ENCODE peak calls at places on chromosomes 7 and 10, in seven cellular contexts. N, B, A, F, O, W and Z are unnamed samples.

GRCh38 chr7:37424995-37425394 is 23.7 kb downstream of the ELMO1 start:
- DNase-seq in N (no peak), B (no peak), A (no peak), F (no peak), O (no peak), W (no peak), Z (no peak)

GRCh38 chr10:97263971-97264370 is 28.5 kb downstream of the ARHGAP19 start:
- DNase-seq in N (no peak), B (no peak), A (no peak), F (no peak), O (no peak), W (no peak), Z (no peak)

GRCh38 chr7:154698726-154699291 is 304.1 kb downstream of the PAXIP1 start:
- DNase-seq in N (no peak), B (no peak), A (no peak), F (no peak), O (no peak), W (no peak), Z (no peak)

GRCh38 chr10:4704034-4704545 is 121.9 kb upstream of the AKR1E2 start:
- DNase-seq in N (no peak), B (no peak), A (no peak), F (peak), O (no peak), W (peak), Z (peak)

GRCh38 chr10:32963102-32963501 is 5.1 kb upstream of the ITGB1 start:
- DNase-seq in N (no peak), B (no peak), A (no peak), F (peak), O (no peak), W (peak), Z (no peak)

GRCh38 chr7:55534262-55534915 is 37.9 kb downstream of the VOPP1 start:
- DNase-seq in N (no peak), B (no peak), A (peak), F (peak), O (no peak), W (peak), Z (no peak)

GRCh38 chr7:55130079-55130476 is 111.3 kb downstream of the EGFR start:
- DNase-seq in N (no peak), B (no peak), A (no peak), F (peak), O (no peak), W (peak), Z (no peak)

GRCh38 chr7:135441791-135442190 is 68.1 kb downstream of the CNOT4 start:
- DNase-seq in N (no peak), B (no peak), A (no peak), F (peak), O (no peak), W (peak), Z (no peak)

GRCh38 chr7:74525881-74526280 is 72.2 kb downstream of the GTF2IRD1 start:
- DNase-seq in N (peak), B (no peak), A (no peak), F (no peak), O (peak), W (peak), Z (peak)

GRCh38 chr10:27644307-27644939 is 101.2 kb downstream of the MKX start:
- DNase-seq in N (no peak), B (no peak), A (no peak), F (no peak), O (no peak), W (no peak), Z (no peak)

GRCh38 chr10:131746785-131747184 is 154.0 kb upstream of the PPP2R2D start:
- DNase-seq in N (no peak), B (no peak), A (no peak), F (no peak), O (no peak), W (no peak), Z (no peak)

GRCh38 chr7:4745971-4746919 is 29.2 kb upstream of the AP5Z1 start:
- DNase-seq in N (no peak), B (no peak), A (no peak), F (peak), O (no peak), W (peak), Z (peak)

GRCh38 chr7:159065852-159066480 is 78.7 kb downstream of the VIPR2 start:
- DNase-seq in N (no peak), B (peak), A (no peak), F (no peak), O (no peak), W (no peak), Z (no peak)

DNA sequence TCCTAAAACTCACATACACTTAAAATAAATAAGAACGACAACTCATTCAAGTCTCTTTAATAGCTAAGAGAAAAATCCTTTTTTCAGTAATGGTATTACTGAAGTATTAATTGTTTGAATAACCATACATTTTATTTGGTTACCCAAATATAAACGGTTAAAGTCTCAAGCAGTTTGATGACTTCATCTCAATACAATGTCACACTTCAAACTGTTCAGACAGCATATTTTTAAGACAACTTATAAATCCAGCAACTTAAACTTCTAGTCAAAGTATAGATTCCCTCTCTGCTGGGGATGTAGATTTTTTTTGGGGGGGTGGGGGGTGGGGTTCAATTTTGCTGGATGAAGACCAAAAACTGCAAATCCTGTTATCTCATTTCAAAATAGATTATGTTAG is 42.0 kb downstream of the GNA12 start:
- DNase-seq in N (no peak), B (no peak), A (no peak), F (peak), O (no peak), W (no peak), Z (no peak)
- H3K4me3 ChIP-seq in N (no peak), B (no peak), A (no peak), F (no peak), O (no peak), W (no peak), Z (no peak)

GRCh38 chr10:124734311-124735166 is 9.6 kb downstream of the FAM53B start:
- DNase-seq in N (no peak), B (peak), A (peak), F (no peak), O (no peak), W (no peak), Z (no peak)

GRCh38 chr10:124736491-124737136 is 7.6 kb downstream of the FAM53B start:
- DNase-seq in N (no peak), B (peak), A (peak), F (peak), O (no peak), W (peak), Z (peak)

GRCh38 chr10:124737221-124737620 is 7.0 kb downstream of the FAM53B start:
- DNase-seq in N (no peak), B (no peak), A (no peak), F (no peak), O (no peak), W (no peak), Z (peak)

GRCh38 chr10:124733566-124734245 is 10.5 kb downstream of the FAM53B start:
- DNase-seq in N (no peak), B (peak), A (no peak), F (no peak), O (no peak), W (no peak), Z (no peak)

DNA sequence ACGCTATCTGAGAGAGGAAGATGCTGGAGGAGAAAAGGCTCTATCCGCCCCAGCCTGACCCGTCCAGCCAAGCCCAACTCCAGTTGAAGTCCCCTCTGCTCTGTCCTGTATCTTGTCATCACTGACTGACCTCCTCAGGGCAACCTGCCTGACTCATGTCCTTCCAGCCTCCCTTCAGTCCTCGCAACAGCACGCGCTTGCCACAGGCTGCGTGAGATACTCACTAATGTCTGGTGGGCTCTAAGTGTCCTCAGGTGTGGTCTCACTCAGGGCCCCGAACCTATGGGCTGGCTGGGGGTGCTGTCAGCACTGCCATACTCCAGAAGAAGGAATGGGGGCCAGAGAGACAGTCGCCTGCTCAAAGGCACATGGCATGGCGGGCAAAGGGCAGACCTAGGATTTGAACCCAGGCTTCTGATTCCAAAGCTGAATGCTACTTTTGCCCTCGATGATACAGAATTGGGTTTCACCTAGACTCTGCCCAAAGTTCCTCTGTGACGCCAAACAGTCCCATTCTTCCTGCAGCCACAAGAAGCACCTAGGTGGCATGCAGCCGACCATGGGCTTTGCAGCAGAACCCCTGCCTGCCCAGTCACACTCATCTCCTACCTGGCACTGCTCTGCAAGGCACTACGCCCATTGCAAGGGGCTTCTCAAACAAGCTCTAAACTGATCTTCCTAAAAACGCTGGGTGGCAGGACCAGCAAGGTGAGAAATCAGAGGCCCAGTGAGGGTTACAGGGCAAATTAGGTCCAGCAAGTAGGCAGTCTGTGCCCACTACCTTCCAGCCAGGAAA is 8.5 kb downstream of the FAM53B start:
- DNase-seq in N (no peak), B (peak), A (peak), F (no peak), O (no peak), W (no peak), Z (no peak)
- H3K4me3 ChIP-seq in N (no peak), B (no peak), A (peak), F (no peak), O (no peak), W (no peak), Z (no peak)

DNA sequence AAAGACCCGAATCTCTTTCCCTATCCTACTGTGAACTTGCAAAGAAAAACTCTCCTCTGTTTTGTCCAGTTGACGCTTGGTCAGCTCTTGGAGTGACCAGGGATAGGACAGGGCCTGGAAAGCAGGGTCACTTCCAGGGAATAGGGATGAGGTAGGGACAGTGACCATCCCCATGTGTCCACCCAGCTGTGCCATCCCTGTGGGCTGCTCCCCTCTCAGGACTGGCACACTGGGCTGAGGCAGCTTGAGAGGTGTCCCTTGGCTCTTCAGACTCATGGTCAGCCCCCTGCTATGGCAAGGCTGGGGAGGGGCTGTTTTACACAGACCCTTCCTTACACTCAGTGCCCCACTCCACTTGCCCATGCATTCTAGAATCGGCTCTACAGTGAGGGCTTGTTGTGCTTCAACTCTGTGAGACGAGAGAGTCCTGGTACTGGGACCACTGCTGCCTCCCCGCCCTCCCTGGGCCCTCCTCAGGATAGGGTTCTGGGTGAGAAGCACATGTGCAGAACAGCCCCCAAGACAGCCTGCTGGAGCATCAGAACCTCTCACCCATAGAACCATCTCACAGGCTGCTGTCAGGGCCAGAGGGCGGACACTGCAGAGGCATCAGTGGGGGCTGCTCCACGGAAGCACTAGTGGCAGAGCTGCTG is 202.7 kb upstream of the CXCL12 start:
- DNase-seq in N (no peak), B (no peak), A (no peak), F (no peak), O (no peak), W (no peak), Z (no peak)
- H3K4me3 ChIP-seq in N (no peak), B (no peak), A (no peak), F (no peak), O (no peak), W (no peak), Z (no peak)

DNA sequence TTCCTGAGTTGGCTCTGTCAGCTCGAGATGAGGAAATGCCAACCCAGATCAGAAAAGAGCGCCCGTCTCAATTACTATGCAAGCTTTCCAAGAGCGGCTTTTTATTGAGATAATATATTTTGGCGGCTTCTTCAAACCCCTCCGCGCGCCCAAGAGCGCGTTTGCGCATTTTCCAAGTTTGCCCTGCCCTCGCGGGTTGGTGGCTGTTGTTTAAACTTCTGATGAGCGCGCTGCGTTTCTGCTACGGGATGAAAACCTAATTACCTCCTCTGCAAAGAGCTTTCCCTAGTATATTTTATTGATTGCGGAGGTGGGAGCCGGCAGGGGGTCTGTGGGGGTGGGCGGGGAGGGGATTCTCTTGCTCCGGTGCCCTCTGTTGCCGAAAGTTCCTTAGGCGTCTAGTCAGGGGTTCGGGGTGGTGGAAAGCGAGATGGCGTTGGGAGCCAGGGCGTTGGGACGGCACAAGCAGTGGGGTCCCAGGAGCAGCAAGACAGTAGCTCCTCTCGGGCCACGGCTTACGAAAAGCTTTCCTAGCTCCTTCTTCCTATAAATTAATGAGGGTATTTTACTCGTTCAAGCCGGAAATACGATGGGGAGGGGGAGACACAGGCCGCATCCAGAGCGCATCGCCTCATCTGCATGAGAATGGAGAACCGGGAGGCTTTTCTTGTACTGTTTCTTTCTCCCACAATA is 8.3 kb downstream of the NXPH1 start:
- DNase-seq in N (peak), B (no peak), A (no peak), F (no peak), O (no peak), W (no peak), Z (no peak)
- H3K4me3 ChIP-seq in N (peak), B (no peak), A (no peak), F (no peak), O (no peak), W (no peak), Z (no peak)

DNA sequence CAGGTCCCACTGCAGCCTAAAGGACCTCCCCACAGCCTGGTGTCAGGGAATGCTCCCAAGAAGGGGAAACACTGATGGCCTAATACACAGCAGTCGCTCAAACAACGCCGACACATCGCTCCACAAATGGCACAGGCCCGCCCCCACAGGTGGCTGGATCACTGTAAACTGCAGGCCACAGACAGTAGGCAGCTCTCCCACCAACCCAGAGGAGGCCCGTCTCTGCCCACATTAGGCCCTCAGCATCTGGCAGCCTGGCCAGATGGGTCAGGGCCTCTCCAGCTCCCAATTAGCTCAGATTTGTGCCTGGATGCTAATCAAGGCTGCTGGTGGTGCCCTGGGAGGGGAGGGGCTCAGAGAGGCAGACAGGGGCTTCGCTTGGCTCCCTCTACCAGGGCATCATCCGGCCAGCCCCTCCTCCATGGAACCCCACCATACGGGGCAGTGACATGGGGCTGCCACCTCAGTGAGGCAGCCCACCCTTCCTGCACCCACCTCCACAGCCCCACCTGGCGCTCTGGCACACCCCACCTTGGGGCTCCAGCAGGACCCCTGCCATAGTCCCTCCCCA is 42.7 kb downstream of the CAMK2B start:
- DNase-seq in N (no peak), B (no peak), A (peak), F (no peak), O (peak), W (no peak), Z (no peak)
- H3K4me3 ChIP-seq in N (no peak), B (no peak), A (no peak), F (no peak), O (no peak), W (no peak), Z (no peak)

GRCh38 chr10:38146579-38147333 is 52.6 kb downstream of the ZNF37A start:
- DNase-seq in N (no peak), B (no peak), A (no peak), F (peak), O (no peak), W (no peak), Z (no peak)

GRCh38 chr10:38147686-38148085 is 53.5 kb downstream of the ZNF37A start:
- DNase-seq in N (no peak), B (no peak), A (no peak), F (no peak), O (no peak), W (no peak), Z (no peak)

DNA sequence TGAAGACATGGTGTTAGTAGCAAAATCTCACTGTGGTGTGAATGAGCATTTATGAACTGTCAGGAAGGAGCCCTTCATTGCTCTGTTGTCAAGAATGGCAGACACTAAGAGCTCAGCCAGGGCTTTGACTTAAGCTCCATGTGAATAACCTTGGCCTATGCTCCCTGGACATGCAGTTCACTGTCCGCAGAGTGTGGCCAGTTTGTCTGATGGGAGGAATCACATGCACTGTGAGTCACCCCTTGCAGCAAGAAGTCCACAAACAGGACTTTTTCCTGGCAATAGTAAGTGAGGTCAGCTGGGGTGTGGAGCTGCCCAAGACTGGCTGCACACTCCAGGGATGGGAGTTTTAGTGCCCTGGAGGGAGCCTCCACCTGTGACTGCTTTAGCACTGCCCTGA is 49.5 kb downstream of the ZNF37A start:
- DNase-seq in N (no peak), B (no peak), A (no peak), F (peak), O (no peak), W (no peak), Z (no peak)
- H3K4me3 ChIP-seq in N (no peak), B (no peak), A (no peak), F (no peak), O (no peak), W (no peak), Z (no peak)